ENCODE peak calls at places on chromosomes 7 and 10, in four cellular contexts. One of them, this sample, is unnamed. For H3K36me3 and H3K4me1, the result is how much of the 10 kb centered on the place peaks cover.

GRCh38 chr10:110305767-110306451 is 1.2 kb upstream of the SMNDC1 start:
- DNase-seq in CD8-positive, alpha-beta T cell: peak
- DNase-seq in IMR-90: peak
- DNase-seq in neuronal stem cell: peak
- DNase-seq in this sample: peak

GRCh38 chr7:46024263-46024916 is 103.3 kb upstream of the IGFBP3 start:
- DNase-seq in CD8-positive, alpha-beta T cell: no peak
- DNase-seq in neuronal stem cell: no peak
- DNase-seq in IMR-90: no peak
- DNase-seq in this sample: no peak

GRCh38 chr10:118585234-118585633 is 10.2 kb downstream of the PRLHR start:
- DNase-seq in CD8-positive, alpha-beta T cell: no peak
- DNase-seq in neuronal stem cell: no peak
- DNase-seq in IMR-90: no peak
- DNase-seq in this sample: no peak

GRCh38 chr7:74269757-74270277 is 15.6 kb upstream of the RFC2 start:
- DNase-seq in IMR-90: peak
- DNase-seq in CD8-positive, alpha-beta T cell: peak
- DNase-seq in neuronal stem cell: peak
- DNase-seq in this sample: peak

GRCh38 chr10:6145414-6145978 is 56.7 kb downstream of the RBM17 start:
- DNase-seq in IMR-90: no peak
- DNase-seq in CD8-positive, alpha-beta T cell: no peak
- DNase-seq in neuronal stem cell: no peak
- DNase-seq in this sample: no peak

GRCh38 chr7:64890761-64891666 is 12.1 kb upstream of the ZNF273 start:
- DNase-seq in neuronal stem cell: no peak
- DNase-seq in IMR-90: no peak
- DNase-seq in CD8-positive, alpha-beta T cell: no peak
- DNase-seq in this sample: no peak

GRCh38 chr10:16565604-16566003 is 43.9 kb upstream of the C1QL3 start:
- DNase-seq in IMR-90: no peak
- DNase-seq in CD8-positive, alpha-beta T cell: no peak
- DNase-seq in neuronal stem cell: no peak
- DNase-seq in this sample: no peak

GRCh38 chr10:28327494-28327886 is 24.6 kb upstream of the MPP7 start:
- DNase-seq in CD8-positive, alpha-beta T cell: no peak
- DNase-seq in IMR-90: peak
- DNase-seq in neuronal stem cell: no peak
- DNase-seq in this sample: no peak

GRCh38 chr7:148883233-148884048 is 650 bp downstream of the EZH2 start:
- DNase-seq in IMR-90: no peak
- DNase-seq in neuronal stem cell: peak
- DNase-seq in CD8-positive, alpha-beta T cell: peak
- DNase-seq in this sample: peak

GRCh38 chr10:34565934-34566333 is 249.2 kb downstream of the PARD3 start:
- DNase-seq in IMR-90: peak
- DNase-seq in neuronal stem cell: no peak
- DNase-seq in CD8-positive, alpha-beta T cell: no peak
- DNase-seq in this sample: no peak

GRCh38 chr7:1703475-1704325 is 33.6 kb downstream of the ELFN1 start:
- DNase-seq in IMR-90: no peak
- DNase-seq in CD8-positive, alpha-beta T cell: no peak
- DNase-seq in neuronal stem cell: no peak
- DNase-seq in this sample: no peak

GRCh38 chr7:114086491-114086905 is 167.7 kb upstream of the PPP1R3A start:
- DNase-seq in neuronal stem cell: no peak
- DNase-seq in CD8-positive, alpha-beta T cell: no peak
- DNase-seq in IMR-90: no peak
- DNase-seq in this sample: no peak

GRCh38 chr7:5396542-5396941 is 27.1 kb downstream of the TNRC18 start:
- DNase-seq in IMR-90: no peak
- DNase-seq in CD8-positive, alpha-beta T cell: peak
- DNase-seq in neuronal stem cell: no peak
- DNase-seq in this sample: peak

GRCh38 chr10:51397695-51398094 is 301.7 kb downstream of the CSTF2T start:
- DNase-seq in CD8-positive, alpha-beta T cell: no peak
- DNase-seq in IMR-90: peak
- DNase-seq in neuronal stem cell: no peak
- DNase-seq in this sample: no peak

GRCh38 chr10:77207182-77208165 is 430.1 kb downstream of the KCNMA1 start:
- DNase-seq in CD8-positive, alpha-beta T cell: no peak
- DNase-seq in neuronal stem cell: no peak
- DNase-seq in IMR-90: no peak
- DNase-seq in this sample: no peak

GRCh38 chr7:74480861-74481417 is 27.2 kb downstream of the GTF2IRD1 start:
- DNase-seq in neuronal stem cell: no peak
- DNase-seq in CD8-positive, alpha-beta T cell: no peak
- DNase-seq in IMR-90: peak
- DNase-seq in this sample: no peak

GRCh38 chr7:27923308-27923980 is 183.5 kb downstream of the TAX1BP1 start:
- DNase-seq in CD8-positive, alpha-beta T cell: no peak
- DNase-seq in IMR-90: no peak
- DNase-seq in neuronal stem cell: no peak
- DNase-seq in this sample: no peak

GRCh38 chr7:119465798-119466305 is 807.1 kb upstream of the KCND2 start:
- DNase-seq in neuronal stem cell: no peak
- DNase-seq in IMR-90: no peak
- DNase-seq in CD8-positive, alpha-beta T cell: no peak
- DNase-seq in this sample: no peak

GRCh38 chr10:129970404-129971364 is 6.6 kb upstream of the EBF3 start:
- DNase-seq in CD8-positive, alpha-beta T cell: no peak
- DNase-seq in IMR-90: no peak
- DNase-seq in neuronal stem cell: peak
- DNase-seq in this sample: no peak

GRCh38 chr10:30353851-30354250 is 4.8 kb upstream of the MTPAP start:
- DNase-seq in CD8-positive, alpha-beta T cell: no peak
- DNase-seq in IMR-90: peak
- DNase-seq in neuronal stem cell: no peak
- DNase-seq in this sample: no peak

GRCh38 chr10:130177250-130177649 is 41.1 kb downstream of the GLRX3 start:
- DNase-seq in CD8-positive, alpha-beta T cell: no peak
- DNase-seq in neuronal stem cell: no peak
- DNase-seq in IMR-90: no peak
- DNase-seq in this sample: no peak

GRCh38 chr7:57308631-57309408 is 141.2 kb upstream of the ZNF716 start:
- DNase-seq in IMR-90: no peak
- DNase-seq in neuronal stem cell: no peak
- DNase-seq in CD8-positive, alpha-beta T cell: no peak
- DNase-seq in this sample: no peak

GRCh38 chr7:74174606-74175082 is 488 bp downstream of the EIF4H start:
- DNase-seq in CD8-positive, alpha-beta T cell: peak
- DNase-seq in IMR-90: peak
- DNase-seq in neuronal stem cell: peak
- DNase-seq in this sample: no peak

GRCh38 chr10:32077896-32078295 is 21.7 kb upstream of the KIF5B start:
- DNase-seq in CD8-positive, alpha-beta T cell: no peak
- DNase-seq in neuronal stem cell: no peak
- DNase-seq in IMR-90: peak
- DNase-seq in this sample: no peak

GRCh38 chr10:60615551-60615950 is 162.7 kb upstream of the CDK1 start:
- DNase-seq in IMR-90: no peak
- DNase-seq in CD8-positive, alpha-beta T cell: no peak
- DNase-seq in neuronal stem cell: no peak
- DNase-seq in this sample: no peak

GRCh38 chr10:80199828-80200227 is 5.5 kb downstream of the ANXA11 start:
- DNase-seq in CD8-positive, alpha-beta T cell: no peak
- DNase-seq in IMR-90: peak
- DNase-seq in neuronal stem cell: no peak
- DNase-seq in this sample: no peak

GRCh38 chr7:33325754-33326484 is 196.6 kb downstream of the BBS9 start:
- DNase-seq in neuronal stem cell: no peak
- DNase-seq in CD8-positive, alpha-beta T cell: no peak
- DNase-seq in IMR-90: no peak
- DNase-seq in this sample: no peak

GRCh38 chr7:28360739-28361138 is 51.6 kb upstream of the CREB5 start:
- DNase-seq in CD8-positive, alpha-beta T cell: no peak
- DNase-seq in IMR-90: no peak
- DNase-seq in neuronal stem cell: no peak
- DNase-seq in this sample: no peak

GRCh38 chr7:99563650-99564049 is 5.2 kb downstream of the ZNF655 start:
- DNase-seq in neuronal stem cell: no peak
- DNase-seq in CD8-positive, alpha-beta T cell: no peak
- DNase-seq in IMR-90: peak
- DNase-seq in this sample: no peak

GRCh38 chr7:13979671-13980438 is 9.6 kb downstream of the ETV1 start:
- DNase-seq in neuronal stem cell: no peak
- DNase-seq in IMR-90: peak
- DNase-seq in CD8-positive, alpha-beta T cell: no peak
- DNase-seq in this sample: no peak

GRCh38 chr7:29249860-29250259 is 55.3 kb downstream of the CHN2 start:
- DNase-seq in neuronal stem cell: no peak
- DNase-seq in IMR-90: no peak
- DNase-seq in CD8-positive, alpha-beta T cell: no peak
- DNase-seq in this sample: no peak

GRCh38 chr10:27948191-27948590 is 50.7 kb downstream of the ODAD2 start:
- DNase-seq in CD8-positive, alpha-beta T cell: no peak
- DNase-seq in IMR-90: no peak
- DNase-seq in neuronal stem cell: no peak
- DNase-seq in this sample: no peak

GRCh38 chr10:112835933-112836564 is 114.0 kb upstream of the TCF7L2 start:
- DNase-seq in CD8-positive, alpha-beta T cell: no peak
- DNase-seq in neuronal stem cell: no peak
- DNase-seq in IMR-90: no peak
- DNase-seq in this sample: no peak

GRCh38 chr10:79159141-79159619 is 90.4 kb downstream of the ZMIZ1 start:
- DNase-seq in neuronal stem cell: no peak
- DNase-seq in CD8-positive, alpha-beta T cell: no peak
- DNase-seq in IMR-90: peak
- DNase-seq in this sample: no peak

GRCh38 chr7:100503350-100503735 is 19.6 kb downstream of the NYAP1 start:
- DNase-seq in IMR-90: peak
- DNase-seq in CD8-positive, alpha-beta T cell: no peak
- DNase-seq in neuronal stem cell: no peak
- DNase-seq in this sample: no peak

GRCh38 chr10:102602272-102603045 is 41.8 kb upstream of the TRIM8 start:
- DNase-seq in CD8-positive, alpha-beta T cell: no peak
- DNase-seq in neuronal stem cell: no peak
- DNase-seq in IMR-90: no peak
- DNase-seq in this sample: no peak

GRCh38 chr10:84530724-84531325 is 202.4 kb downstream of the CCSER2 start:
- DNase-seq in CD8-positive, alpha-beta T cell: no peak
- DNase-seq in IMR-90: no peak
- DNase-seq in neuronal stem cell: no peak
- DNase-seq in this sample: no peak
- H3K36me3 ChIP-seq in CD8-positive, alpha-beta T cell: under half
- H3K36me3 ChIP-seq in IMR-90: under half
- H3K36me3 ChIP-seq in neuronal stem cell: under half
- H3K36me3 ChIP-seq in this sample: under half

GRCh38 chr7:107933386-107934013 is 42.5 kb downstream of the DLD start:
- DNase-seq in IMR-90: no peak
- DNase-seq in CD8-positive, alpha-beta T cell: no peak
- DNase-seq in neuronal stem cell: no peak
- DNase-seq in this sample: no peak

GRCh38 chr7:107936312-107936711 is 45.3 kb downstream of the DLD start:
- DNase-seq in neuronal stem cell: no peak
- DNase-seq in CD8-positive, alpha-beta T cell: no peak
- DNase-seq in IMR-90: no peak
- DNase-seq in this sample: no peak

GRCh38 chr7:107934991-107935770 is 44.2 kb downstream of the DLD start:
- DNase-seq in neuronal stem cell: no peak
- DNase-seq in CD8-positive, alpha-beta T cell: no peak
- DNase-seq in IMR-90: peak
- DNase-seq in this sample: no peak

GRCh38 chr7:107932851-107933250 is 41.9 kb downstream of the DLD start:
- DNase-seq in CD8-positive, alpha-beta T cell: no peak
- DNase-seq in neuronal stem cell: no peak
- DNase-seq in IMR-90: no peak
- DNase-seq in this sample: no peak

DNA sequence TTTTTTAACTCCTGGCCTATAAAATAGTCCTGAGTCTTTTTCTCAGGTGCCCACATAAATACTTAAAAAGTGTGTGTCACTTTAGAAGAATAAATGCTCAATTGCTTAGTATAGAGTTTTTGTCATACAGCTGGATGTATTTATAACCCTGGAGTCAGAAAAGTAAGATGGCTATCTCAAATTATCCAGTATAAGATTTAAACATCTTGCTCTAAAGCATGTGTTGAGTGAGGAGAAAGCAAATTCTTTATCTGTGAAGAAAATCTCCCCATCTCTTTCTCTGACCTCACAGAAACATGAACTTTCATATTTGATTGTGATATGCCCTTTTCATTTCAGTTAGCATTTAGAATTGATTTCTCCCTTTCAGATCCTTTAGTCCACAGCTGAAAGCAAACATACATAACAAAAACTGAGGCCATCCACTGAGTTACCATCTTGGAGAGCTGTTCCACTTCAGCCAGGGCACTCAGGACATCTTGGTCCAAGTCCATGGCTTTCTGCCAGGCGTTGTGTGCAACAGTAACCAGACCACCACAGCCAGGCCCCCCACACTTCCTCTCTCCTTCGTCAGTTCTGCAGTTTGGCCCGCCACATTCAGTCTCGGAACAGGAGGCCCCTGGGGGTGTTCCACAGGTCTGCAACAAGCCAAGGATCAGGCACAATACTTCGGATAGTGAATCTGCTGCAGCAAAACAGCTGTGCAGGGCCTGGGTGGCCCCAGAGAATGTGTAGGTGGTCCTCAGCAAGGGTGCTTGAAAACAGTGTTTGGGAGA is 40.9 kb downstream of the DLD start:
- DNase-seq in CD8-positive, alpha-beta T cell: no peak
- DNase-seq in IMR-90: no peak
- DNase-seq in neuronal stem cell: no peak
- DNase-seq in this sample: no peak
- H3K27ac ChIP-seq in CD8-positive, alpha-beta T cell: no peak
- H3K27ac ChIP-seq in IMR-90: no peak
- H3K27ac ChIP-seq in neuronal stem cell: peak
- H3K27ac ChIP-seq in this sample: no peak

DNA sequence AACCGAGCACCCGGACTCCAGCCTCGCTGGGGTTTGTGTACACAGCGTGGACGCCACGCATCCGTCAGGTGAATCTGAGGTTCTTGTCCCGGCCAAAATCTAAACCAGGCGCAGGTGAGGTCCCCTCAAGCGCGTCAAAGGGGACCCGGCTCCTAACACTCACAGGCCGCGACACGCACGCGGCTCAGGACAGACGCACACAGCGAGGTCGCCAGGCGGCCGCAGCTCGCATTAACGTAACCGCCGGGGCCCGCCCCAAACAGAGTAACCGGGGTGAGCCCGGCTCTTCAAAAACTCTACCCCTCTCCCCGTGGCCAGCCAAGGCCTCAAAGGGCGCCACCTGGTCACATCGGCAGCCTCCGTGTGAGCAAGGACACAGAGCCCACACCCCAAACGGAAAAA is 10.7 kb upstream of the NKX2-3 start:
- DNase-seq in IMR-90: no peak
- DNase-seq in CD8-positive, alpha-beta T cell: no peak
- DNase-seq in neuronal stem cell: no peak
- DNase-seq in this sample: no peak
- H3K4me1 ChIP-seq in IMR-90: under half
- H3K4me1 ChIP-seq in CD8-positive, alpha-beta T cell: under half
- H3K4me1 ChIP-seq in neuronal stem cell: under half
- H3K4me1 ChIP-seq in this sample: under half

GRCh38 chr10:3784510-3785250 is at the start of gene KLF6:
- DNase-seq in CD8-positive, alpha-beta T cell: no peak
- DNase-seq in neuronal stem cell: no peak
- DNase-seq in IMR-90: peak
- DNase-seq in this sample: no peak
- H3K36me3 ChIP-seq in CD8-positive, alpha-beta T cell: under half
- H3K36me3 ChIP-seq in neuronal stem cell: under half
- H3K36me3 ChIP-seq in IMR-90: under half
- H3K36me3 ChIP-seq in this sample: under half

GRCh38 chr10:88110822-88111221 is 247.4 kb downstream of the PTEN start:
- DNase-seq in CD8-positive, alpha-beta T cell: no peak
- DNase-seq in neuronal stem cell: no peak
- DNase-seq in IMR-90: peak
- DNase-seq in this sample: no peak
- H3K27ac ChIP-seq in CD8-positive, alpha-beta T cell: no peak
- H3K27ac ChIP-seq in neuronal stem cell: no peak
- H3K27ac ChIP-seq in IMR-90: peak
- H3K27ac ChIP-seq in this sample: no peak